ENCODE peak calls at places on chromosomes 13 and 19, in five cellular contexts. One of them, this sample, is unnamed. For H3K9me3, the result is how much of the 10 kb centered on the place peaks cover.

GRCh38 chr13:51524312-51524711 is 60.0 kb upstream of the WDFY2 start:
- DNase-seq in H1: no peak
- DNase-seq in tibial nerve: no peak
- DNase-seq in Peyer's patch: no peak
- DNase-seq in PC-9: peak
- DNase-seq in this sample: no peak

GRCh38 chr13:50365683-50366391 is 350.6 kb downstream of the KCNRG start:
- DNase-seq in tibial nerve: no peak
- DNase-seq in H1: no peak
- DNase-seq in Peyer's patch: no peak
- DNase-seq in PC-9: peak
- DNase-seq in this sample: no peak

GRCh38 chr13:27774169-27774568 is 18.1 kb upstream of the GSX1 start:
- DNase-seq in Peyer's patch: no peak
- DNase-seq in tibial nerve: no peak
- DNase-seq in H1: no peak
- DNase-seq in PC-9: no peak
- DNase-seq in this sample: no peak

GRCh38 chr19:3682741-3683404 is 17.4 kb downstream of the PIP5K1C start:
- DNase-seq in H1: no peak
- DNase-seq in PC-9: no peak
- DNase-seq in tibial nerve: no peak
- DNase-seq in Peyer's patch: no peak
- DNase-seq in this sample: no peak

GRCh38 chr19:51071006-51071405 is 6.1 kb upstream of the KLK13 start:
- DNase-seq in H1: no peak
- DNase-seq in PC-9: no peak
- DNase-seq in Peyer's patch: no peak
- DNase-seq in tibial nerve: no peak
- DNase-seq in this sample: no peak

GRCh38 chr13:110306960-110307696 is at the start of the genes COL4A1 and COL4A2:
- DNase-seq in Peyer's patch: peak
- DNase-seq in H1: no peak
- DNase-seq in tibial nerve: peak
- DNase-seq in PC-9: no peak
- DNase-seq in this sample: no peak

GRCh38 chr13:114151565-114152284 is 19.3 kb upstream of the RASA3 start:
- DNase-seq in H1: no peak
- DNase-seq in Peyer's patch: peak
- DNase-seq in tibial nerve: no peak
- DNase-seq in PC-9: peak
- DNase-seq in this sample: no peak

GRCh38 chr13:32036131-32036695 is 4.6 kb downstream of the FRY start:
- DNase-seq in Peyer's patch: no peak
- DNase-seq in H1: no peak
- DNase-seq in tibial nerve: no peak
- DNase-seq in PC-9: no peak
- DNase-seq in this sample: no peak

GRCh38 chr19:58476498-58477015 is 405 bp downstream of the ZNF446 start:
- DNase-seq in tibial nerve: no peak
- DNase-seq in Peyer's patch: no peak
- DNase-seq in PC-9: peak
- DNase-seq in H1: no peak
- DNase-seq in this sample: no peak

GRCh38 chr19:5321851-5322681 is 18.5 kb downstream of the PTPRS start:
- DNase-seq in tibial nerve: no peak
- DNase-seq in H1: no peak
- DNase-seq in Peyer's patch: no peak
- DNase-seq in PC-9: no peak
- DNase-seq in this sample: no peak

GRCh38 chr13:39144941-39145533 is 106.8 kb downstream of the NHLRC3 start:
- DNase-seq in H1: peak
- DNase-seq in PC-9: peak
- DNase-seq in Peyer's patch: no peak
- DNase-seq in tibial nerve: peak
- DNase-seq in this sample: no peak

GRCh38 chr13:21686761-21687391 is 16.0 kb downstream of the FGF9 start:
- DNase-seq in tibial nerve: no peak
- DNase-seq in Peyer's patch: no peak
- DNase-seq in PC-9: no peak
- DNase-seq in H1: no peak
- DNase-seq in this sample: no peak

GRCh38 chr13:58455094-58455493 is 823.5 kb downstream of the PCDH17 start:
- DNase-seq in PC-9: no peak
- DNase-seq in tibial nerve: no peak
- DNase-seq in H1: no peak
- DNase-seq in Peyer's patch: no peak
- DNase-seq in this sample: no peak

GRCh38 chr13:80338781-80339577 is 1.9 kb downstream of the SPRY2 start:
- DNase-seq in PC-9: peak
- DNase-seq in Peyer's patch: peak
- DNase-seq in tibial nerve: peak
- DNase-seq in H1: peak
- DNase-seq in this sample: no peak

GRCh38 chr13:110936519-110936918 is 21.6 kb upstream of the ANKRD10 start:
- DNase-seq in Peyer's patch: no peak
- DNase-seq in H1: no peak
- DNase-seq in tibial nerve: no peak
- DNase-seq in PC-9: no peak
- DNase-seq in this sample: no peak

GRCh38 chr19:29515706-29516357 is 10.0 kb upstream of the VSTM2B start:
- DNase-seq in Peyer's patch: peak
- DNase-seq in PC-9: no peak
- DNase-seq in tibial nerve: no peak
- DNase-seq in H1: no peak
- DNase-seq in this sample: no peak

GRCh38 chr13:46964789-46965527 is 68.1 kb upstream of the HTR2A start:
- DNase-seq in tibial nerve: no peak
- DNase-seq in Peyer's patch: no peak
- DNase-seq in PC-9: no peak
- DNase-seq in H1: no peak
- DNase-seq in this sample: no peak

GRCh38 chr13:27406178-27406939 is 18.1 kb upstream of the GTF3A start:
- DNase-seq in PC-9: no peak
- DNase-seq in Peyer's patch: no peak
- DNase-seq in H1: no peak
- DNase-seq in tibial nerve: no peak
- DNase-seq in this sample: no peak

GRCh38 chr13:91212229-91212628 is 135.3 kb upstream of the MIR17HG start:
- DNase-seq in H1: no peak
- DNase-seq in Peyer's patch: no peak
- DNase-seq in PC-9: no peak
- DNase-seq in tibial nerve: no peak
- DNase-seq in this sample: no peak

GRCh38 chr19:13920940-13921744 is 15.1 kb downstream of the CC2D1A start:
- DNase-seq in Peyer's patch: no peak
- DNase-seq in tibial nerve: no peak
- DNase-seq in PC-9: no peak
- DNase-seq in H1: peak
- DNase-seq in this sample: no peak

GRCh38 chr13:25688524-25688923 is 316.8 kb downstream of the ATP8A2 start:
- DNase-seq in PC-9: no peak
- DNase-seq in Peyer's patch: no peak
- DNase-seq in tibial nerve: no peak
- DNase-seq in H1: no peak
- DNase-seq in this sample: no peak

GRCh38 chr13:19058566-19058965 is 123.1 kb downstream of the TUBA3C start:
- DNase-seq in tibial nerve: no peak
- DNase-seq in Peyer's patch: no peak
- DNase-seq in H1: no peak
- DNase-seq in PC-9: no peak
- DNase-seq in this sample: no peak

GRCh38 chr13:33639158-33639557 is 178.8 kb upstream of the RFC3 start:
- DNase-seq in Peyer's patch: no peak
- DNase-seq in tibial nerve: no peak
- DNase-seq in PC-9: no peak
- DNase-seq in H1: no peak
- DNase-seq in this sample: no peak

GRCh38 chr13:45882626-45883025 is 31.1 kb upstream of the SIAH3 start:
- DNase-seq in tibial nerve: no peak
- DNase-seq in H1: no peak
- DNase-seq in PC-9: no peak
- DNase-seq in Peyer's patch: no peak
- DNase-seq in this sample: no peak

GRCh38 chr19:1796395-1797142 is 15.5 kb downstream of the ATP8B3 start:
- DNase-seq in H1: no peak
- DNase-seq in Peyer's patch: no peak
- DNase-seq in tibial nerve: no peak
- DNase-seq in PC-9: no peak
- DNase-seq in this sample: no peak
- H3K9me3 ChIP-seq in H1: under half
- H3K9me3 ChIP-seq in Peyer's patch: under half
- H3K9me3 ChIP-seq in tibial nerve: under half
- H3K9me3 ChIP-seq in PC-9: under half
- H3K9me3 ChIP-seq in this sample: under half

DNA sequence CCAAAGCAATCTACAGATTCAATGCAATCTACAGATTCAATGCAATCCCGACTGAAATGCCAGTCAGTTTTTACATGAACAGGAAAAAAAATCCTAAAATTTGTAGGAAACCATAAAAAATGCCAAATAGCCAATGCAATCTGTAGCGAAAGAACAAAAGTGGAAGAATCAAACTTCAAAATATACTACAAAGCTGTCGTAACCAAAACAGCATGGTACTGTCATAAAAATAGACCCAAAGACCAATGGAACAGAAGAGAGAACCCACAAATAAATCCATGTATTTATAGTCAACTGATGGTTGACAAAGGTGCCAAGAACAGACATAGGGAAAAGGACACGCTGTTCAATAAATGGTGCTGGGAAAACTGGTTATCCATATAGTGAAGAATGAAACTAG is 17.7 kb downstream of the ZNF829 start:
- DNase-seq in tibial nerve: no peak
- DNase-seq in PC-9: no peak
- DNase-seq in H1: no peak
- DNase-seq in Peyer's patch: no peak
- DNase-seq in this sample: no peak
- H3K9me3 ChIP-seq in tibial nerve: half or more
- H3K9me3 ChIP-seq in PC-9: half or more
- H3K9me3 ChIP-seq in H1: under half
- H3K9me3 ChIP-seq in Peyer's patch: half or more
- H3K9me3 ChIP-seq in this sample: half or more

DNA sequence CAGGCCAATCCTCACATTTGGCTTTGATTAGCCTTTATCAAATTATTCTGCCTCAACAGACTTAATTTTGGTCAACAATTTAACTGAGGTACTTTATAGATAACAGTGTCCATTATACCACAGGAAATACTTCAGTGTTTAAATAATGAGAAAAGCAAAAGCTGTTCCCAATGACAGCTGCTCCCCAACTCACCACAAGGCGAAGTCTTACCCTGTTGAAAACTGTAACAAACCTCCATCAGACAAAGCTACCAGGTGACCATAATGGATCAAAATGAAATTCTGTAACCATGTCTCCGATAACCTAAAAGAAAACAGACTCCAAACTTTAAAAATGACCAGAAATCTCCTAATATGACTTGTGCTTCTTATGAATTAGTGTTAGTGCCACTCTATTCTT is 50.3 kb downstream of the ZNF44 start:
- DNase-seq in H1: no peak
- DNase-seq in PC-9: no peak
- DNase-seq in Peyer's patch: no peak
- DNase-seq in tibial nerve: no peak
- DNase-seq in this sample: no peak
- H3K9me3 ChIP-seq in H1: under half
- H3K9me3 ChIP-seq in PC-9: under half
- H3K9me3 ChIP-seq in Peyer's patch: under half
- H3K9me3 ChIP-seq in tibial nerve: under half
- H3K9me3 ChIP-seq in this sample: under half

GRCh38 chr19:21823224-21823623 is 12.8 kb downstream of the ZNF43 start:
- DNase-seq in PC-9: no peak
- DNase-seq in H1: no peak
- DNase-seq in tibial nerve: no peak
- DNase-seq in Peyer's patch: no peak
- DNase-seq in this sample: no peak
- H3K9me3 ChIP-seq in PC-9: half or more
- H3K9me3 ChIP-seq in H1: under half
- H3K9me3 ChIP-seq in tibial nerve: under half
- H3K9me3 ChIP-seq in Peyer's patch: under half
- H3K9me3 ChIP-seq in this sample: under half

GRCh38 chr19:47186337-47187022 is 44.5 kb downstream of the BBC3 start:
- DNase-seq in H1: no peak
- DNase-seq in PC-9: no peak
- DNase-seq in Peyer's patch: peak
- DNase-seq in tibial nerve: no peak
- DNase-seq in this sample: peak
- H3K9me3 ChIP-seq in H1: under half
- H3K9me3 ChIP-seq in PC-9: under half
- H3K9me3 ChIP-seq in Peyer's patch: under half
- H3K9me3 ChIP-seq in tibial nerve: under half
- H3K9me3 ChIP-seq in this sample: under half

DNA sequence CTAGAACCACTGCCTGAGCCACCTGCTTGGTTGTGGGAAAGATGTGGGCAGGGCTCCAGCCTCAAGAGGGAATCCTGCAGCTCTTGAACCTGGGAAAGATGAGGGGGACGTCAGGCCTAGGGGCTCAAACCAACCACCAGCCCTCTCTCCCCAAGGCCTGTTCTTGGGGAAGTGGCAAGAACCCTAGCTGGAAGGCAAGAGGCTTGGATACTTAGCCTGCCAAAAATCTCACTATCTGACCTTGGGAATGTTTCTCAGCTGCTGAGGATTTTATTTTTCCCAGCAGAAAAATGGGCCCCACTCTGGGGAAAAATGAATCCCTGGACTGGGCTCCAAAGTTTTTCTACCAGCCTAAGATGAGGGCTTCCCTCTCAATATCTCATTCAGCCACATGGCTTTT is 4.6 kb downstream of the USHBP1 start:
- DNase-seq in tibial nerve: no peak
- DNase-seq in PC-9: no peak
- DNase-seq in Peyer's patch: no peak
- DNase-seq in H1: no peak
- DNase-seq in this sample: no peak
- H3K9me3 ChIP-seq in tibial nerve: under half
- H3K9me3 ChIP-seq in PC-9: under half
- H3K9me3 ChIP-seq in Peyer's patch: under half
- H3K9me3 ChIP-seq in H1: under half
- H3K9me3 ChIP-seq in this sample: under half

DNA sequence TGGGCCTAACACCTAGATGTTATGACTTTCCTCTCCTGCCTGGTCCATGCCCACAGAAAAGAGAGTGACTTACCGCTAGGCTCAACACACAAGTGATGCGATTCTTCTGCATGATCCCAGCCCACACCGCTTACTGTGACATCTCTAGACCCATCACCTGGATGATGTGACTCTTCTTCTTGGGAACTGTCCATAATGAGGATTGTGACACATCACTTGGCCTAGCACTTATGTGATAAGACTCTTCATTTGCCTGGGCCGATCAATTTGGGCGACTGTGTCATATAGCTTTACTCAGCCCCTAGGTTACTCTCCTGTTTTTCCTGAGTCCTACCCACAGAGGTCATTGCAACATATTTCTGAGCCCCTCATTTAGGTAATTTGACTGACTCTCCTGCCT is 19.9 kb upstream of the ZNF681 start:
- DNase-seq in H1: no peak
- DNase-seq in tibial nerve: no peak
- DNase-seq in PC-9: no peak
- DNase-seq in Peyer's patch: no peak
- DNase-seq in this sample: no peak
- H3K9me3 ChIP-seq in H1: half or more
- H3K9me3 ChIP-seq in tibial nerve: under half
- H3K9me3 ChIP-seq in PC-9: under half
- H3K9me3 ChIP-seq in Peyer's patch: under half
- H3K9me3 ChIP-seq in this sample: under half

This sample was measured in T-helper 17 cell.